ENCODE peak calls at places on chromosomes 7 and 10, in four cellular contexts. I, V, F and W are unnamed samples.

GRCh38 chr10:73537709-73538108 is 41.9 kb upstream of the PPP3CB start:
- DNase-seq in V (no peak), I (no peak), F (no peak), W (no peak)

GRCh38 chr10:35908451-35908850 is 266.4 kb upstream of the FZD8 start:
- DNase-seq in V (no peak), I (no peak), F (peak; percentile 62), W (no peak)

GRCh38 chr7:92039900-92040299 is 94.4 kb downstream of the CYP51A1 start:
- DNase-seq in F (no peak), V (no peak), I (no peak), W (no peak)

GRCh38 chr7:55177068-55177530 is 158.3 kb downstream of the EGFR start:
- DNase-seq in F (no peak), I (no peak), V (no peak), W (no peak)

GRCh38 chr7:130365511-130366441 is 14.5 kb upstream of the CPA1 start:
- DNase-seq in I (peak; percentile 32), V (no peak), F (peak; percentile 94), W (peak; percentile 60)

GRCh38 chr10:52883996-52884871 is 111.7 kb upstream of the MBL2 start:
- DNase-seq in V (peak; percentile 78), I (peak; percentile 19), F (peak; percentile 67), W (peak; percentile 66)

GRCh38 chr7:157073335-157073734 is 62.9 kb upstream of the MNX1 start:
- DNase-seq in F (no peak), I (no peak), V (no peak), W (no peak)

GRCh38 chr10:93481931-93482834 is at the start of gene MYOF:
- DNase-seq in F (peak; percentile 93), I (peak; percentile 47), V (peak; percentile 87), W (peak; percentile 71)

GRCh38 chr7:124322561-124322960 is 289.7 kb upstream of the TMEM229A start:
- DNase-seq in F (peak; percentile 17), I (no peak), V (no peak), W (no peak)

GRCh38 chr7:113209449-113210203 is 91.3 kb upstream of the SMIM30 start:
- DNase-seq in I (no peak), F (peak; percentile 56), V (no peak), W (no peak)

GRCh38 chr10:50508315-50509051 is 115.3 kb downstream of the SGMS1 start:
- DNase-seq in V (peak; percentile 37), F (no peak), I (peak; percentile 88), W (peak; percentile 62)

GRCh38 chr7:143514487-143514886 is 36.8 kb downstream of the TAS2R41 start:
- DNase-seq in I (no peak), F (no peak), V (no peak), W (no peak)

GRCh38 chr10:5533098-5533731 is 8.5 kb downstream of the CALML3 start:
- DNase-seq in V (no peak), F (no peak), I (no peak), W (no peak)

GRCh38 chr10:76311752-76312699 is 880.6 kb downstream of the LRMDA start:
- DNase-seq in I (no peak), V (peak; percentile 56), F (no peak), W (peak; percentile 9)

GRCh38 chr7:1123721-1124120 is 35.8 kb downstream of the GPER1 start:
- DNase-seq in I (no peak), V (peak; percentile 80), F (peak; percentile 79), W (no peak)

GRCh38 chr10:123558651-123559050 is 107.5 kb upstream of the GPR26 start:
- DNase-seq in I (no peak), F (no peak), V (no peak), W (peak; percentile 34)

GRCh38 chr7:152090739-152091138 is 65.3 kb downstream of the GALNT11 start:
- DNase-seq in F (no peak), I (no peak), V (no peak), W (no peak)

GRCh38 chr10:71981024-71981867 is 17.1 kb downstream of the CHST3 start:
- DNase-seq in V (no peak), F (no peak), I (no peak), W (peak; percentile 21)

GRCh38 chr7:114988755-114989154 is 66.9 kb downstream of the MDFIC start:
- DNase-seq in F (peak; percentile 83), I (no peak), V (no peak), W (no peak)

GRCh38 chr7:4181446-4181845 is 500.6 kb upstream of the FOXK1 start:
- DNase-seq in F (no peak), V (no peak), I (no peak), W (no peak)

GRCh38 chr7:143280160-143280559 is 4.6 kb upstream of the TMEM139 start:
- DNase-seq in V (no peak), I (no peak), F (no peak), W (no peak)

GRCh38 chr10:48442090-48442808 is 135.8 kb downstream of the MAPK8 start:
- DNase-seq in V (no peak), F (no peak), I (no peak), W (peak; percentile 12)

GRCh38 chr10:124022066-124022465 is 71.3 kb downstream of the CHST15 start:
- DNase-seq in V (no peak), I (no peak), F (no peak), W (no peak)

DNA sequence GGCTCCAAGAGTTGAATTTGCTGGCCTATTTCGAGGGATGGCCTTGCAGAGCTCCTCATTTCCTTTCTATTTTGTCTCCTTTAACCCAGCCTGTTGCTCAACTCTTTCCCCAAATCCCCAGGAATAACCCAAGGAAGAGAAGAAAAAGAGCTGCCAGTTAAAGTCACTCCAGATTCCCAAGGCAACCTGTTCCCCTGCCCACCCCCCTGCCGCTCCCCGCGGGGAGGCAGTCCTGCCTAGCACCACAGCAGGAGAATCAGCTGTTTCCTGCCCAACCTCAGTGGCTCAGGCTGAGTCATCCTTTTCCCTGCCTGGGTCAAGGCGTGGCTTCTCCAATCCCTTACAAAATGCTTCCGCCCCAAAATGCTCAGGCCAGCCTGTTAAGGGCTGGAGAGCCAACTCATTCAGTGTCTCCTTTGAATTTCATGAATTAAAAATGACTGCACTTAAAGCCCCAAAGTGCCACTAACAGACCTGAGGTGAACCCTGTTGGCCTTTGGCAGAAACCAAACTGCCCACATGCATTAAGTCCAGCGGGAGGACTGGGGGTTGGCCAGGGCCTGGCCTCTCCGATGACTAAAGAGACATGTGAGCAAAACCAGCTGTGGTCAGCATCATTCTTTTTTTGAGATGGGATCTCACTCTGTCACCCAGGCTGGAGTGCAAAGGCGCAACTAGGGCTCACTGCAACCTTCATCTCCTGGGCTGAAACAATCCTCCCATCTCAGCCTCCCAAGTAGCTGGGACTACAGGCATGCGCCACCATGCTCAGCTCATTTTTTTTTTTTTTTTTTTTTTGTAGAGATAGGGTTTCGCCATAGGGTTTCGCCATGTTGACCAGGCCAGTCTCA is 83.2 kb upstream of the KIF5B start:
- DNase-seq in I (no peak), F (peak; percentile 94), V (peak; percentile 79), W (no peak)
- TF ChIP-seq CTCF in I (no peak), F (peak; percentile 24), V (no peak), W (no peak)

GRCh38 chr7:41693150-41693997 is 9.5 kb downstream of the INHBA start:
- DNase-seq in I (no peak), V (peak; percentile 59), F (peak; percentile 64), W (no peak)
- TF ChIP-seq CTCF in I (no peak), V (peak; percentile 37), F (peak; percentile 44), W (no peak)

DNA sequence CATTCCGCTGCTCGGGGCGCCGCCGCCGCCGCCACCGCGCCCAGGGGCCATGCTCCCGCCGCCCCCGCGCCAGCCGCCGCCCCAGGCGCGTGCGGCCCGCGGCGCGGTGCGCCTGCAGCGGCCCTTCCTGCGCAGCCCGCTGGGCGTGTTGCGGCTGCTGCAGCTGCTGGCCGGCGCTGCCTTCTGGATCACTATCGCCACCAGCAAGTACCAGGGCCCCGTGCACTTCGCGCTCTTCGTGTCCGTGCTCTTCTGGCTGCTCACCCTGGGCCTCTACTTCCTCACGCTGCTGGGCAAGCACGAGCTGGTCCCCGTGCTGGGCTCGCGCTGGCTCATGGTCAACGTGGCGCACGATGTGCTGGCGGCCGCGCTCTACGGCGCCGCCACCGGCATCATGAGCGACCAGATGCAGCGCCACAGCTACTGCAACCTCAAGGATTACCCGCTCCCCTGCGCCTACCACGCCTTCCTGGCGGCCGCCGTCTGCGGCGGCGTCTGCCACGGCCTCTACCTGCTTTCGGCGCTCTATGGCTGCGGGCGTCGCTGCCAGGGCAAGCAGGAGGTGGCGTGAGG is 384 bp downstream of the MARVELD1 start:
- DNase-seq in F (peak; percentile 74), V (peak; percentile 88), I (peak; percentile 79), W (peak; percentile 87)
- TF ChIP-seq CTCF in F (peak; percentile 23), V (peak; percentile 17), I (peak; percentile 55), W (peak; percentile 40)

DNA sequence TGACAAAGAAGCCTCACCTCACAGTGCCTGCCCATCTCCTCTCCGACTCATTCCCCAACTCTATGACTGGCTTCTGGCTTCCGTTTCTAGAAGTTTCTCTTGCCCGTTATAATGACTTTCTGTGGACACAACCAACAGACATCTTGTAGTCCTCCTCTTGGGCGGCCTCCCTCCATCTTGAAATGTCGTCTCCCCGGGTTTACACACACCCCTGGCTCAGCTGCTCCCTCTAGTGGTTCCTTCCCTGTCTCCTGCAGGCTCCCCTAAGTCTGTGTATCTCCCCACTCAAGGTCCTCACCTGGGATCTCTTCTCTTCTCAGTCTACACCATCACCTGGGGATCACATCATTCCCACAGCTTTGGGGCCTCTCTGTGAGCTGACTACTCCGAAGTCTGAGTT is 123.4 kb upstream of the NEBL start:
- DNase-seq in F (no peak), V (peak; percentile 19), I (peak; percentile 20), W (peak; percentile 39)
- TF ChIP-seq CTCF in F (no peak), V (no peak), I (peak; percentile 85), W (peak; percentile 40)

DNA sequence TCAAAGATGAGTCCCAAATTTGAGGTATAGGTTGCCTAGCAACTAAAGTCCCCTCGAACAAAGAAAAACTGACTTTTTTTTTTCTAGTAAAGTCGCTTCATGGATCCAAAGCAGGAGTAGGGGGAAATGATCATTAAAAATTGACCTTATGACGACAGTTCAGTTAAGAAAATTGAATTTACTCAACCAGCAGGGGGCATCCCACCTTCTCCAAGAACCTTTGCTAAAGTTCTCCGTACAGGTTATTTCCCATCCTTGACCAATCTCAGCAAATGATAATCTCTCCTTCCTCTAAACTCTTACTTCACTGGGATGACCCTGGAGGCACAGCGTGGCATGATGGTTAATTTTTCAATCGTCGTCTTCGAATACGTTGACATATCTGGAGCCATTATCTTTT is 228.3 kb downstream of the CALN1 start:
- DNase-seq in V (peak; percentile 33), F (no peak), I (no peak), W (no peak)
- TF ChIP-seq CTCF in V (peak; percentile 28), F (no peak), I (peak; percentile 34), W (no peak)

GRCh38 chr7:39313376-39313775 is 252.8 kb upstream of the YAE1 start:
- DNase-seq in I (no peak), V (no peak), F (no peak), W (no peak)

GRCh38 chr7:39312254-39312989 is 253.8 kb upstream of the YAE1 start:
- DNase-seq in V (no peak), I (no peak), F (no peak), W (no peak)

GRCh38 chr7:39313958-39314357 is 252.2 kb upstream of the YAE1 start:
- DNase-seq in I (no peak), V (no peak), F (no peak), W (no peak)

GRCh38 chr7:39317107-39317506 is 249.1 kb upstream of the YAE1 start:
- DNase-seq in V (no peak), I (no peak), F (no peak), W (no peak)

DNA sequence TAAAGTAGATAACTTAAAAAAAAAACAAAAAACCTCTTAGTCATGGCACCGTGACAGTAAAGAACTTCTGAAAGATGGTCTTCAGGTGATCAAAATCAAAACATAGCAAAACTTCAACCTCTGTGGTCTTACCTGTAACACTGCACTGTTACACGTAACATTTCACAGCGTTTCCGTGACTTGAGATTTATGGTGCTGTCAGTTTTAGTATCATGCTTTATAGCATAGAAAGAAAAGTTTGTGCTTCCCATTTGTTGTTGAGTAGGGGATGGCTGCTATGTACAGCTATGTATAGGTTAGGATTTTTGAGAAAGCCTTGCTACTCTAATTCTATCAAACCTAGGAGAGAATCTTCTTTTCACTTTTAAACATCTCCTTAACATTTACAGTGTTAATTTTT is 251.3 kb upstream of the YAE1 start:
- DNase-seq in I (no peak), V (no peak), F (no peak), W (no peak)
- TF ChIP-seq CTCF in I (no peak), V (no peak), F (no peak), W (no peak)